ENCODE peak calls at places on chromosomes 13 and 19, in nine cellular contexts. One of them, this sample, is unnamed.

GRCh38 chr19:42130254-42130573 is 2.0 kb downstream of the POU2F2 start:
- DNase-seq in activated naive CD4-positive, alpha-beta T cell: no peak
- DNase-seq in cardiac fibroblast: no peak
- DNase-seq in A549: no peak
- DNase-seq in uterus: no peak
- DNase-seq in activated T-helper 1 cell treated with anti-CD3 and anti-CD28 coated beads, Interleukin-12 subunit alpha, Interleukin-12 subunit beta, Interleukin-2, Interleukin-4 antibody, amounts not matched to agents 30 ng/mL and 10 ng/mL and 1 ng/mL, durations not matched to agents 14 hours and 24 hours and 36 hours: no peak
- DNase-seq in activated T-cell treated with anti-CD3 and anti-CD28 coated beads, Interleukin-2, amount 50 U/mL, for 72 hours: no peak
- DNase-seq in transverse colon: no peak
- DNase-seq in NCI-H748 treated with DMSO at 0.1 percent for 48 hours: no peak
- DNase-seq in this sample: no peak

GRCh38 chr19:50258918-50259372 is 55.5 kb downstream of the MYH14 start:
- DNase-seq in activated naive CD4-positive, alpha-beta T cell: no peak
- DNase-seq in cardiac fibroblast: peak; percentile 10
- DNase-seq in A549: peak; percentile 39
- DNase-seq in uterus: no peak
- DNase-seq in activated T-helper 1 cell treated with anti-CD3 and anti-CD28 coated beads, Interleukin-12 subunit alpha, Interleukin-12 subunit beta, Interleukin-2, Interleukin-4 antibody, amounts not matched to agents 30 ng/mL and 10 ng/mL and 1 ng/mL, durations not matched to agents 14 hours and 24 hours and 36 hours: no peak
- DNase-seq in activated T-cell treated with anti-CD3 and anti-CD28 coated beads, Interleukin-2, amount 50 U/mL, for 72 hours: peak; percentile 26
- DNase-seq in transverse colon: peak; percentile 24
- DNase-seq in NCI-H748 treated with DMSO at 0.1 percent for 48 hours: no peak
- DNase-seq in this sample: no peak

GRCh38 chr13:86559915-86560314 is 760.7 kb upstream of the SLITRK6 start:
- DNase-seq in activated naive CD4-positive, alpha-beta T cell: no peak
- DNase-seq in cardiac fibroblast: no peak
- DNase-seq in A549: no peak
- DNase-seq in uterus: no peak
- DNase-seq in activated T-helper 1 cell treated with anti-CD3 and anti-CD28 coated beads, Interleukin-12 subunit alpha, Interleukin-12 subunit beta, Interleukin-2, Interleukin-4 antibody, amounts not matched to agents 30 ng/mL and 10 ng/mL and 1 ng/mL, durations not matched to agents 14 hours and 24 hours and 36 hours: no peak
- DNase-seq in activated T-cell treated with anti-CD3 and anti-CD28 coated beads, Interleukin-2, amount 50 U/mL, for 72 hours: no peak
- DNase-seq in transverse colon: no peak
- DNase-seq in NCI-H748 treated with DMSO at 0.1 percent for 48 hours: no peak
- DNase-seq in this sample: no peak

GRCh38 chr19:47156861-47157454 is 26.3 kb downstream of the SAE1 start:
- DNase-seq in activated naive CD4-positive, alpha-beta T cell: no peak
- DNase-seq in cardiac fibroblast: no peak
- DNase-seq in A549: no peak
- DNase-seq in uterus: no peak
- DNase-seq in activated T-helper 1 cell treated with anti-CD3 and anti-CD28 coated beads, Interleukin-12 subunit alpha, Interleukin-12 subunit beta, Interleukin-2, Interleukin-4 antibody, amounts not matched to agents 30 ng/mL and 10 ng/mL and 1 ng/mL, durations not matched to agents 14 hours and 24 hours and 36 hours: peak; percentile 29
- DNase-seq in activated T-cell treated with anti-CD3 and anti-CD28 coated beads, Interleukin-2, amount 50 U/mL, for 72 hours: peak; percentile 29
- DNase-seq in transverse colon: no peak
- DNase-seq in NCI-H748 treated with DMSO at 0.1 percent for 48 hours: no peak
- DNase-seq in this sample: no peak

GRCh38 chr19:10748924-10749434 is 31.1 kb downstream of the DNM2 start:
- DNase-seq in activated naive CD4-positive, alpha-beta T cell: no peak
- DNase-seq in cardiac fibroblast: peak; percentile 52
- DNase-seq in A549: peak; percentile 81
- DNase-seq in uterus: no peak
- DNase-seq in activated T-helper 1 cell treated with anti-CD3 and anti-CD28 coated beads, Interleukin-12 subunit alpha, Interleukin-12 subunit beta, Interleukin-2, Interleukin-4 antibody, amounts not matched to agents 30 ng/mL and 10 ng/mL and 1 ng/mL, durations not matched to agents 14 hours and 24 hours and 36 hours: no peak
- DNase-seq in activated T-cell treated with anti-CD3 and anti-CD28 coated beads, Interleukin-2, amount 50 U/mL, for 72 hours: no peak
- DNase-seq in transverse colon: peak; percentile 86
- DNase-seq in NCI-H748 treated with DMSO at 0.1 percent for 48 hours: no peak
- DNase-seq in this sample: no peak

GRCh38 chr13:66704110-66704509 is 526.0 kb downstream of the PCDH9 start:
- DNase-seq in activated naive CD4-positive, alpha-beta T cell: no peak
- DNase-seq in cardiac fibroblast: no peak
- DNase-seq in A549: no peak
- DNase-seq in uterus: no peak
- DNase-seq in activated T-helper 1 cell treated with anti-CD3 and anti-CD28 coated beads, Interleukin-12 subunit alpha, Interleukin-12 subunit beta, Interleukin-2, Interleukin-4 antibody, amounts not matched to agents 30 ng/mL and 10 ng/mL and 1 ng/mL, durations not matched to agents 14 hours and 24 hours and 36 hours: no peak
- DNase-seq in activated T-cell treated with anti-CD3 and anti-CD28 coated beads, Interleukin-2, amount 50 U/mL, for 72 hours: no peak
- DNase-seq in transverse colon: no peak
- DNase-seq in NCI-H748 treated with DMSO at 0.1 percent for 48 hours: no peak
- DNase-seq in this sample: no peak

GRCh38 chr19:19269952-19270694 is 3.0 kb downstream of the TM6SF2 start:
- DNase-seq in activated naive CD4-positive, alpha-beta T cell: no peak
- DNase-seq in cardiac fibroblast: no peak
- DNase-seq in A549: no peak
- DNase-seq in uterus: no peak
- DNase-seq in activated T-helper 1 cell treated with anti-CD3 and anti-CD28 coated beads, Interleukin-12 subunit alpha, Interleukin-12 subunit beta, Interleukin-2, Interleukin-4 antibody, amounts not matched to agents 30 ng/mL and 10 ng/mL and 1 ng/mL, durations not matched to agents 14 hours and 24 hours and 36 hours: no peak
- DNase-seq in activated T-cell treated with anti-CD3 and anti-CD28 coated beads, Interleukin-2, amount 50 U/mL, for 72 hours: no peak
- DNase-seq in transverse colon: no peak
- DNase-seq in NCI-H748 treated with DMSO at 0.1 percent for 48 hours: no peak
- DNase-seq in this sample: no peak

GRCh38 chr13:100443998-100444328 is 144.6 kb downstream of the GGACT start:
- DNase-seq in activated naive CD4-positive, alpha-beta T cell: no peak
- DNase-seq in cardiac fibroblast: no peak
- DNase-seq in A549: no peak
- DNase-seq in uterus: no peak
- DNase-seq in activated T-helper 1 cell treated with anti-CD3 and anti-CD28 coated beads, Interleukin-12 subunit alpha, Interleukin-12 subunit beta, Interleukin-2, Interleukin-4 antibody, amounts not matched to agents 30 ng/mL and 10 ng/mL and 1 ng/mL, durations not matched to agents 14 hours and 24 hours and 36 hours: no peak
- DNase-seq in activated T-cell treated with anti-CD3 and anti-CD28 coated beads, Interleukin-2, amount 50 U/mL, for 72 hours: no peak
- DNase-seq in transverse colon: no peak
- DNase-seq in NCI-H748 treated with DMSO at 0.1 percent for 48 hours: no peak
- DNase-seq in this sample: no peak

GRCh38 chr13:72164811-72165210 is 297.8 kb upstream of the DACH1 start:
- DNase-seq in activated naive CD4-positive, alpha-beta T cell: no peak
- DNase-seq in cardiac fibroblast: peak; percentile 12
- DNase-seq in A549: no peak
- DNase-seq in uterus: no peak
- DNase-seq in activated T-helper 1 cell treated with anti-CD3 and anti-CD28 coated beads, Interleukin-12 subunit alpha, Interleukin-12 subunit beta, Interleukin-2, Interleukin-4 antibody, amounts not matched to agents 30 ng/mL and 10 ng/mL and 1 ng/mL, durations not matched to agents 14 hours and 24 hours and 36 hours: no peak
- DNase-seq in activated T-cell treated with anti-CD3 and anti-CD28 coated beads, Interleukin-2, amount 50 U/mL, for 72 hours: no peak
- DNase-seq in transverse colon: no peak
- DNase-seq in NCI-H748 treated with DMSO at 0.1 percent for 48 hours: no peak
- DNase-seq in this sample: no peak

GRCh38 chr13:38951525-38952313 is 38.9 kb downstream of the STOML3 start:
- DNase-seq in activated naive CD4-positive, alpha-beta T cell: no peak
- DNase-seq in cardiac fibroblast: peak; percentile 3
- DNase-seq in A549: no peak
- DNase-seq in uterus: no peak
- DNase-seq in activated T-helper 1 cell treated with anti-CD3 and anti-CD28 coated beads, Interleukin-12 subunit alpha, Interleukin-12 subunit beta, Interleukin-2, Interleukin-4 antibody, amounts not matched to agents 30 ng/mL and 10 ng/mL and 1 ng/mL, durations not matched to agents 14 hours and 24 hours and 36 hours: no peak
- DNase-seq in activated T-cell treated with anti-CD3 and anti-CD28 coated beads, Interleukin-2, amount 50 U/mL, for 72 hours: peak; percentile 29
- DNase-seq in transverse colon: peak; percentile 85
- DNase-seq in NCI-H748 treated with DMSO at 0.1 percent for 48 hours: no peak
- DNase-seq in this sample: no peak

GRCh38 chr13:92260363-92260762 is 861.9 kb downstream of the GPC5 start:
- DNase-seq in activated naive CD4-positive, alpha-beta T cell: no peak
- DNase-seq in cardiac fibroblast: no peak
- DNase-seq in A549: no peak
- DNase-seq in uterus: no peak
- DNase-seq in activated T-helper 1 cell treated with anti-CD3 and anti-CD28 coated beads, Interleukin-12 subunit alpha, Interleukin-12 subunit beta, Interleukin-2, Interleukin-4 antibody, amounts not matched to agents 30 ng/mL and 10 ng/mL and 1 ng/mL, durations not matched to agents 14 hours and 24 hours and 36 hours: no peak
- DNase-seq in activated T-cell treated with anti-CD3 and anti-CD28 coated beads, Interleukin-2, amount 50 U/mL, for 72 hours: no peak
- DNase-seq in transverse colon: no peak
- DNase-seq in NCI-H748 treated with DMSO at 0.1 percent for 48 hours: no peak
- DNase-seq in this sample: no peak

GRCh38 chr13:111166882-111167281 is 51.8 kb downstream of the ARHGEF7 start:
- DNase-seq in activated naive CD4-positive, alpha-beta T cell: no peak
- DNase-seq in cardiac fibroblast: no peak
- DNase-seq in A549: no peak
- DNase-seq in uterus: no peak
- DNase-seq in activated T-helper 1 cell treated with anti-CD3 and anti-CD28 coated beads, Interleukin-12 subunit alpha, Interleukin-12 subunit beta, Interleukin-2, Interleukin-4 antibody, amounts not matched to agents 30 ng/mL and 10 ng/mL and 1 ng/mL, durations not matched to agents 14 hours and 24 hours and 36 hours: no peak
- DNase-seq in activated T-cell treated with anti-CD3 and anti-CD28 coated beads, Interleukin-2, amount 50 U/mL, for 72 hours: no peak
- DNase-seq in transverse colon: no peak
- DNase-seq in NCI-H748 treated with DMSO at 0.1 percent for 48 hours: no peak
- DNase-seq in this sample: no peak

GRCh38 chr19:12939292-12939606 is 840 bp downstream of the CALR start:
- DNase-seq in activated naive CD4-positive, alpha-beta T cell: peak; percentile 23
- DNase-seq in cardiac fibroblast: peak; percentile 54
- DNase-seq in A549: no peak
- DNase-seq in uterus: peak; percentile 36
- DNase-seq in activated T-helper 1 cell treated with anti-CD3 and anti-CD28 coated beads, Interleukin-12 subunit alpha, Interleukin-12 subunit beta, Interleukin-2, Interleukin-4 antibody, amounts not matched to agents 30 ng/mL and 10 ng/mL and 1 ng/mL, durations not matched to agents 14 hours and 24 hours and 36 hours: peak; percentile 20
- DNase-seq in activated T-cell treated with anti-CD3 and anti-CD28 coated beads, Interleukin-2, amount 50 U/mL, for 72 hours: peak; percentile 42
- DNase-seq in transverse colon: peak; percentile 28
- DNase-seq in NCI-H748 treated with DMSO at 0.1 percent for 48 hours: no peak
- DNase-seq in this sample: no peak

GRCh38 chr19:17933414-17934129 is 757 bp downstream of the CCDC124 start:
- DNase-seq in activated naive CD4-positive, alpha-beta T cell: no peak
- DNase-seq in cardiac fibroblast: peak; percentile 62
- DNase-seq in A549: no peak
- DNase-seq in uterus: no peak
- DNase-seq in activated T-helper 1 cell treated with anti-CD3 and anti-CD28 coated beads, Interleukin-12 subunit alpha, Interleukin-12 subunit beta, Interleukin-2, Interleukin-4 antibody, amounts not matched to agents 30 ng/mL and 10 ng/mL and 1 ng/mL, durations not matched to agents 14 hours and 24 hours and 36 hours: no peak
- DNase-seq in activated T-cell treated with anti-CD3 and anti-CD28 coated beads, Interleukin-2, amount 50 U/mL, for 72 hours: no peak
- DNase-seq in transverse colon: no peak
- DNase-seq in NCI-H748 treated with DMSO at 0.1 percent for 48 hours: no peak
- DNase-seq in this sample: no peak

GRCh38 chr19:17806945-17807344 is 12.0 kb downstream of the B3GNT3 start:
- DNase-seq in activated naive CD4-positive, alpha-beta T cell: no peak
- DNase-seq in cardiac fibroblast: no peak
- DNase-seq in A549: peak; percentile 38
- DNase-seq in uterus: no peak
- DNase-seq in activated T-helper 1 cell treated with anti-CD3 and anti-CD28 coated beads, Interleukin-12 subunit alpha, Interleukin-12 subunit beta, Interleukin-2, Interleukin-4 antibody, amounts not matched to agents 30 ng/mL and 10 ng/mL and 1 ng/mL, durations not matched to agents 14 hours and 24 hours and 36 hours: no peak
- DNase-seq in activated T-cell treated with anti-CD3 and anti-CD28 coated beads, Interleukin-2, amount 50 U/mL, for 72 hours: no peak
- DNase-seq in transverse colon: no peak
- DNase-seq in NCI-H748 treated with DMSO at 0.1 percent for 48 hours: no peak
- DNase-seq in this sample: no peak

GRCh38 chr13:110346661-110347067 is 39.6 kb downstream of the COL4A2 start:
- DNase-seq in activated naive CD4-positive, alpha-beta T cell: no peak
- DNase-seq in cardiac fibroblast: peak; percentile 51
- DNase-seq in A549: peak; percentile 72
- DNase-seq in uterus: peak; percentile 15
- DNase-seq in activated T-helper 1 cell treated with anti-CD3 and anti-CD28 coated beads, Interleukin-12 subunit alpha, Interleukin-12 subunit beta, Interleukin-2, Interleukin-4 antibody, amounts not matched to agents 30 ng/mL and 10 ng/mL and 1 ng/mL, durations not matched to agents 14 hours and 24 hours and 36 hours: no peak
- DNase-seq in activated T-cell treated with anti-CD3 and anti-CD28 coated beads, Interleukin-2, amount 50 U/mL, for 72 hours: no peak
- DNase-seq in transverse colon: peak; percentile 87
- DNase-seq in NCI-H748 treated with DMSO at 0.1 percent for 48 hours: peak; percentile 21
- DNase-seq in this sample: no peak

GRCh38 chr19:11457115-11457514 is 21.7 kb downstream of the PRKCSH start:
- DNase-seq in activated naive CD4-positive, alpha-beta T cell: no peak
- DNase-seq in cardiac fibroblast: no peak
- DNase-seq in A549: no peak
- DNase-seq in uterus: no peak
- DNase-seq in activated T-helper 1 cell treated with anti-CD3 and anti-CD28 coated beads, Interleukin-12 subunit alpha, Interleukin-12 subunit beta, Interleukin-2, Interleukin-4 antibody, amounts not matched to agents 30 ng/mL and 10 ng/mL and 1 ng/mL, durations not matched to agents 14 hours and 24 hours and 36 hours: no peak
- DNase-seq in activated T-cell treated with anti-CD3 and anti-CD28 coated beads, Interleukin-2, amount 50 U/mL, for 72 hours: no peak
- DNase-seq in transverse colon: no peak
- DNase-seq in NCI-H748 treated with DMSO at 0.1 percent for 48 hours: no peak
- DNase-seq in this sample: no peak

GRCh38 chr19:556611-557382 is 12.9 kb downstream of the GZMM start:
- DNase-seq in activated naive CD4-positive, alpha-beta T cell: no peak
- DNase-seq in cardiac fibroblast: no peak
- DNase-seq in A549: no peak
- DNase-seq in uterus: no peak
- DNase-seq in activated T-helper 1 cell treated with anti-CD3 and anti-CD28 coated beads, Interleukin-12 subunit alpha, Interleukin-12 subunit beta, Interleukin-2, Interleukin-4 antibody, amounts not matched to agents 30 ng/mL and 10 ng/mL and 1 ng/mL, durations not matched to agents 14 hours and 24 hours and 36 hours: no peak
- DNase-seq in activated T-cell treated with anti-CD3 and anti-CD28 coated beads, Interleukin-2, amount 50 U/mL, for 72 hours: no peak
- DNase-seq in transverse colon: no peak
- DNase-seq in NCI-H748 treated with DMSO at 0.1 percent for 48 hours: no peak
- DNase-seq in this sample: no peak

GRCh38 chr19:10655457-10656312 is 1.5 kb downstream of the ILF3 start:
- DNase-seq in activated naive CD4-positive, alpha-beta T cell: no peak
- DNase-seq in cardiac fibroblast: peak; percentile 41
- DNase-seq in A549: peak; percentile 17
- DNase-seq in uterus: no peak
- DNase-seq in activated T-helper 1 cell treated with anti-CD3 and anti-CD28 coated beads, Interleukin-12 subunit alpha, Interleukin-12 subunit beta, Interleukin-2, Interleukin-4 antibody, amounts not matched to agents 30 ng/mL and 10 ng/mL and 1 ng/mL, durations not matched to agents 14 hours and 24 hours and 36 hours: no peak
- DNase-seq in activated T-cell treated with anti-CD3 and anti-CD28 coated beads, Interleukin-2, amount 50 U/mL, for 72 hours: no peak
- DNase-seq in transverse colon: peak; percentile 18
- DNase-seq in NCI-H748 treated with DMSO at 0.1 percent for 48 hours: no peak
- DNase-seq in this sample: no peak

GRCh38 chr13:59424661-59425060 is 739.1 kb downstream of the DIAPH3 start:
- DNase-seq in activated naive CD4-positive, alpha-beta T cell: no peak
- DNase-seq in cardiac fibroblast: peak; percentile 88
- DNase-seq in A549: no peak
- DNase-seq in uterus: no peak
- DNase-seq in activated T-helper 1 cell treated with anti-CD3 and anti-CD28 coated beads, Interleukin-12 subunit alpha, Interleukin-12 subunit beta, Interleukin-2, Interleukin-4 antibody, amounts not matched to agents 30 ng/mL and 10 ng/mL and 1 ng/mL, durations not matched to agents 14 hours and 24 hours and 36 hours: no peak
- DNase-seq in activated T-cell treated with anti-CD3 and anti-CD28 coated beads, Interleukin-2, amount 50 U/mL, for 72 hours: no peak
- DNase-seq in transverse colon: no peak
- DNase-seq in NCI-H748 treated with DMSO at 0.1 percent for 48 hours: no peak
- DNase-seq in this sample: no peak

This sample was measured in osteocyte.